ENCODE peak calls at places on chromosomes 13 and 19, in six cellular contexts. M is adrenal gland; E is ascending aorta; V is fibroblast of the aortic adventitia; Y is vagina; S is activated CD8-positive, alpha-beta T cell treated with anti-CD3 and anti-CD28 coated beads for 36 hours. T is an unnamed sample.

GRCh38 chr13:113918580-113918979 is 54.7 kb upstream of the GAS6 start:
- DNase-seq in M (no peak), E (no peak), V (no peak), Y (peak; percentile 84), S (no peak), T (peak; percentile 4)

GRCh38 chr19:46992699-46993535 is 26.7 kb upstream of the NPAS1 start:
- DNase-seq in M (peak; percentile 93), E (no peak), V (no peak), Y (no peak), S (no peak), T (no peak)

GRCh38 chr19:42569193-42569592 is 25.5 kb downstream of the CEACAM8 start:
- DNase-seq in M (no peak), E (no peak), V (no peak), Y (no peak), S (no peak), T (no peak)

GRCh38 chr19:50857366-50857765 is 2.7 kb downstream of the KLK3 start:
- DNase-seq in M (no peak), E (no peak), V (no peak), Y (no peak), S (no peak), T (no peak)

GRCh38 chr19:15323496-15324235 is 8.7 kb downstream of the BRD4 start:
- DNase-seq in M (peak; percentile 75), E (no peak), V (peak; percentile 46), Y (no peak), S (no peak), T (no peak)

GRCh38 chr13:51938454-51938853 is 72.8 kb downstream of the ATP7B start:
- DNase-seq in M (no peak), E (no peak), V (no peak), Y (no peak), S (no peak), T (no peak)

GRCh38 chr19:6417713-6418561 is 6.7 kb downstream of the KHSRP start:
- DNase-seq in M (peak; percentile 77), E (no peak), V (no peak), Y (no peak), S (no peak), T (no peak)

GRCh38 chr13:50691682-50692263 is 151.7 kb downstream of the DLEU7 start:
- DNase-seq in M (no peak), E (no peak), V (peak; percentile 20), Y (no peak), S (no peak), T (no peak)

GRCh38 chr19:54677217-54677616 is 14.4 kb downstream of the LILRB4 start:
- DNase-seq in M (no peak), E (no peak), V (no peak), Y (no peak), S (no peak), T (no peak)

GRCh38 chr19:47610546-47610894 is 1.6 kb downstream of the BICRA start:
- DNase-seq in M (no peak), E (no peak), V (no peak), Y (no peak), S (no peak), T (no peak)

GRCh38 chr19:37362733-37363132 is 8.2 kb upstream of the ZNF527 start:
- DNase-seq in M (no peak), E (no peak), V (no peak), Y (no peak), S (peak; percentile 15), T (no peak)

GRCh38 chr13:92224052-92224821 is 825.8 kb downstream of the GPC5 start:
- DNase-seq in M (no peak), E (no peak), V (peak; percentile 93), Y (no peak), S (no peak), T (no peak)

GRCh38 chr19:41131186-41131585 is 17.0 kb downstream of the CYP2F1 start:
- DNase-seq in M (no peak), E (no peak), V (no peak), Y (no peak), S (no peak), T (no peak)

GRCh38 chr13:48977973-48978372 is 2.3 kb downstream of the FNDC3A start:
- DNase-seq in M (no peak), E (no peak), V (peak; percentile 44), Y (no peak), S (no peak), T (no peak)

GRCh38 chr13:26563713-26564112 is 6.2 kb downstream of the WASF3 start:
- DNase-seq in M (no peak), E (no peak), V (no peak), Y (no peak), S (no peak), T (no peak)

GRCh38 chr19:17414097-17414496 is 5.8 kb upstream of the MVB12A start:
- DNase-seq in M (no peak), E (no peak), V (no peak), Y (no peak), S (no peak), T (no peak)

GRCh38 chr13:111006508-111007031 is 91.7 kb upstream of the ANKRD10 start:
- DNase-seq in M (peak; percentile 62), E (peak; percentile 73), V (peak; percentile 93), Y (no peak), S (no peak), T (no peak)

GRCh38 chr13:77384999-77385398 is 58.1 kb upstream of the MYCBP2 start:
- DNase-seq in M (no peak), E (no peak), V (peak; percentile 6), Y (no peak), S (no peak), T (no peak)

GRCh38 chr13:109496216-109496615 is 290.2 kb downstream of the IRS2 start:
- DNase-seq in M (no peak), E (no peak), V (no peak), Y (no peak), S (no peak), T (no peak)

GRCh38 chr19:3573858-3574637 is 1.3 kb downstream of the HMG20B start:
- DNase-seq in M (peak; percentile 98), E (peak; percentile 63), V (peak; percentile 89), Y (no peak), S (peak; percentile 97), T (peak; percentile 85)

GRCh38 chr13:99044764-99045163 is 66.9 kb upstream of the DOCK9 start:
- DNase-seq in M (no peak), E (no peak), V (no peak), Y (no peak), S (no peak), T (no peak)

GRCh38 chr13:57925250-57925649 is 293.7 kb downstream of the PCDH17 start:
- DNase-seq in M (no peak), E (no peak), V (no peak), Y (no peak), S (no peak), T (no peak)

GRCh38 chr19:42140125-42140754 is 8.0 kb upstream of the POU2F2 start:
- DNase-seq in M (peak; percentile 64), E (no peak), V (peak; percentile 70), Y (no peak), S (peak; percentile 59), T (no peak)

GRCh38 chr13:39682788-39683187 is 27.3 kb downstream of the COG6 start:
- DNase-seq in M (no peak), E (no peak), V (no peak), Y (no peak), S (no peak), T (no peak)

GRCh38 chr19:47663435-47663910 is 49.7 kb upstream of the EHD2 start:
- DNase-seq in M (no peak), E (no peak), V (peak; percentile 97), Y (no peak), S (no peak), T (no peak)

GRCh38 chr13:57996717-57997116 is 365.2 kb downstream of the PCDH17 start:
- DNase-seq in M (no peak), E (no peak), V (peak; percentile 2), Y (no peak), S (no peak), T (no peak)

GRCh38 chr13:44908712-44909111 is 80.6 kb downstream of the NUFIP1 start:
- DNase-seq in M (no peak), E (no peak), V (no peak), Y (no peak), S (no peak), T (no peak)
- TF ChIP-seq CTCF in M (no peak), E (no peak), V (no peak), Y (no peak), S (no peak), T (no peak)

GRCh38 chr13:40993987-40994386 is 25.1 kb downstream of the ELF1 start:
- DNase-seq in M (no peak), E (no peak), V (no peak), Y (no peak), S (no peak), T (no peak)
- TF ChIP-seq CTCF in M (no peak), E (no peak), V (no peak), Y (no peak), S (no peak), T (no peak)

GRCh38 chr13:20658451-20658850 is 45.0 kb upstream of the IL17D start:
- DNase-seq in M (no peak), E (no peak), V (peak; percentile 37), Y (no peak), S (no peak), T (no peak)
- TF ChIP-seq CTCF in M (no peak), E (no peak), V (no peak), Y (no peak), S (no peak), T (no peak)

GRCh38 chr13:29589967-29590366 is 5.5 kb downstream of the SLC7A1 start:
- DNase-seq in M (no peak), E (no peak), V (no peak), Y (no peak), S (no peak), T (no peak)
- TF ChIP-seq CTCF in M (no peak), E (no peak), V (peak; percentile 9), Y (no peak), S (no peak), T (no peak)